ENCODE peak calls at places on chromosomes 16 and 17, in eight cellular contexts. P is NCI-H1436; G is A673; O is activated CD4-positive, alpha-beta T cell treated with anti-CD3 and anti-CD28 coated beads for 24 hours; M is astrocyte of the spinal cord; F is pancreas; B is NCI-H1694; D is NCI-H146. E is an unnamed sample.

GRCh38 chr16:24358117-24358516 is 102.0 kb downstream of the CACNG3 start:
- DNase-seq in G (no peak), F (no peak), D (no peak), P (no peak), B (no peak), O (no peak), M (no peak), E (no peak)

GRCh38 chr16:59593256-59593655 is 859.1 kb upstream of the GOT2 start:
- DNase-seq in D (no peak), G (no peak), B (no peak), F (no peak), M (peak; percentile 50), O (no peak), P (no peak), E (no peak)

GRCh38 chr16:47732122-47732805 is 271.1 kb downstream of the PHKB start:
- DNase-seq in F (no peak), M (no peak), O (no peak), G (no peak), P (no peak), D (no peak), B (no peak), E (peak; percentile 74)

GRCh38 chr16:477758-478157 is 49.8 kb upstream of the CAPN15 start:
- DNase-seq in M (peak; percentile 46), D (no peak), F (no peak), G (no peak), B (no peak), P (no peak), O (no peak), E (no peak)

GRCh38 chr16:68367440-68367839 is 56.6 kb downstream of the PRMT7 start:
- DNase-seq in M (no peak), P (no peak), D (no peak), B (no peak), F (no peak), O (no peak), G (no peak), E (no peak)

GRCh38 chr16:8572919-8573724 is 17.2 kb downstream of the TMEM114 start:
- DNase-seq in D (peak; percentile 5), B (peak; percentile 10), G (peak; percentile 91), F (no peak), P (no peak), M (peak; percentile 62), O (no peak), E (peak; percentile 27)

GRCh38 chr17:31390748-31391495 is 553 bp upstream of the RAB11FIP4 start:
- DNase-seq in D (peak; percentile 28), M (no peak), B (no peak), O (no peak), P (peak; percentile 8), G (no peak), F (no peak), E (no peak)

GRCh38 chr17:50687200-50688066 is 20.3 kb downstream of the ANKRD40 start:
- DNase-seq in O (no peak), B (no peak), G (no peak), F (no peak), D (no peak), P (no peak), M (peak; percentile 54), E (peak; percentile 79)

GRCh38 chr16:67720236-67720635 is 1.1 kb upstream of the GFOD2 start:
- DNase-seq in P (no peak), D (no peak), O (no peak), B (no peak), M (no peak), F (no peak), G (no peak), E (no peak)